ENCODE peak calls at places on chromosomes 4 and X, in nine cellular contexts. L is brain microvascular endothelial cell, I is sigmoid colon, E is MCF 10A, W is RWPE1, N is bronchial epithelial cell, M is fibroblast of the aortic adventitia, T is HepG2, Q is ascending aorta. H is an unnamed sample.

GRCh38 chr4:25564836-25565235 is 90.8 kb upstream of the SLC34A2 start:
- DNase-seq in I (no peak), Q (no peak), W (no peak), L (no peak), E (no peak), M (no peak), T (no peak), N (no peak), H (no peak)

GRCh38 chr4:163991268-163991667 is 496.8 kb downstream of the TMA16 start:
- DNase-seq in L (no peak), T (no peak), Q (no peak), E (peak), W (no peak), N (peak), M (no peak), I (no peak), H (no peak)

GRCh38 chrX:74779175-74779574 is 146.1 kb downstream of the NEXMIF start:
- DNase-seq in T (no peak), Q (no peak), E (peak), L (no peak), M (no peak), N (no peak), I (no peak), W (no peak), H (no peak)

GRCh38 chr4:143185253-143186107 is 763 bp downstream of the USP38 start:
- DNase-seq in I (peak), Q (no peak), T (peak), E (peak), M (peak), W (peak), L (no peak), N (peak), H (peak)

GRCh38 chr4:37243722-37244582 is 591 bp upstream of the NWD2 start:
- DNase-seq in N (no peak), W (no peak), E (no peak), T (peak), I (no peak), Q (no peak), L (no peak), M (no peak), H (peak)

GRCh38 chr4:144355809-144356757 is 215.6 kb upstream of the GYPA start:
- DNase-seq in M (peak), T (peak), E (peak), Q (no peak), W (peak), I (no peak), L (peak), N (peak), H (peak)

GRCh38 chr4:1323635-1324442 is 23.2 kb upstream of the UVSSA start:
- DNase-seq in T (no peak), M (peak), L (peak), N (peak), I (no peak), Q (peak), E (peak), W (peak), H (peak)

GRCh38 chr4:23855912-23856605 is 33.8 kb downstream of the PPARGC1A start:
- DNase-seq in I (no peak), M (no peak), W (no peak), L (peak), T (peak), N (peak), Q (no peak), E (peak), H (peak)

GRCh38 chr4:110042540-110043517 is 130.1 kb downstream of the EGF start:
- DNase-seq in I (no peak), L (no peak), E (no peak), Q (no peak), M (no peak), W (no peak), N (no peak), T (no peak), H (no peak)

GRCh38 chr4:997375-998071 is 4.3 kb upstream of the SLC26A1 start:
- DNase-seq in M (no peak), I (no peak), Q (no peak), T (no peak), L (no peak), E (no peak), N (no peak), W (no peak), H (peak)

GRCh38 chr4:75327804-75328512 is 186.2 kb downstream of the RCHY1 start:
- DNase-seq in E (peak), N (no peak), Q (peak), T (no peak), I (no peak), M (no peak), W (no peak), L (no peak), H (no peak)

GRCh38 chr4:48777739-48778138 is 2.3 kb downstream of the FRYL start:
- DNase-seq in L (no peak), M (peak), E (no peak), W (no peak), T (no peak), Q (no peak), I (no peak), N (no peak), H (no peak)

GRCh38 chr4:84894621-84895020 is 71.9 kb downstream of the WDFY3 start:
- DNase-seq in Q (no peak), W (no peak), N (no peak), L (no peak), E (no peak), M (no peak), T (no peak), I (no peak), H (no peak)

GRCh38 chr4:74537459-74537858 is 92.5 kb downstream of the AREG start:
- DNase-seq in E (no peak), I (no peak), T (no peak), N (peak), L (no peak), W (no peak), Q (no peak), M (peak), H (no peak)

GRCh38 chrX:54423161-54423888 is 16.9 kb upstream of the TSR2 start:
- DNase-seq in W (no peak), L (peak), I (no peak), T (peak), N (no peak), Q (no peak), M (no peak), E (no peak), H (no peak)

GRCh38 chrX:3271485-3272186 is 74.8 kb downstream of the MXRA5 start:
- DNase-seq in I (no peak), W (peak), T (no peak), Q (no peak), M (peak), E (peak), N (peak), L (peak), H (peak)

GRCh38 chr4:26263165-26263564 is 57.6 kb upstream of the RBPJ start:
- DNase-seq in T (no peak), Q (no peak), N (peak), M (no peak), I (no peak), W (peak), E (peak), L (no peak), H (no peak)

GRCh38 chr4:152278505-152279301 is 257.2 kb downstream of the FBXW7 start:
- DNase-seq in I (no peak), T (no peak), M (no peak), W (no peak), Q (no peak), E (no peak), N (peak), L (no peak), H (no peak)

GRCh38 chr4:186666252-186666651 is 57.4 kb downstream of the FAT1 start:
- DNase-seq in M (no peak), T (no peak), W (no peak), E (peak), I (no peak), Q (no peak), L (no peak), N (no peak), H (no peak)

GRCh38 chr4:13615162-13615561 is 12.4 kb downstream of the BOD1L1 start:
- DNase-seq in T (no peak), M (no peak), I (no peak), Q (no peak), L (no peak), W (no peak), N (no peak), E (no peak), H (no peak)

GRCh38 chrX:39258331-39258730 is 457.1 kb downstream of the MID1IP1 start:
- DNase-seq in Q (no peak), N (no peak), E (no peak), W (no peak), I (no peak), T (no peak), M (no peak), L (peak), H (no peak)

GRCh38 chr4:129526812-129527211 is 430.9 kb downstream of the C4orf33 start:
- DNase-seq in N (peak), L (no peak), T (peak), I (no peak), E (peak), W (no peak), Q (no peak), M (peak), H (no peak)

GRCh38 chr4:112213850-112214249 is 17.7 kb upstream of the AP1AR start:
- DNase-seq in M (peak), Q (no peak), L (peak), E (peak), T (no peak), N (peak), I (no peak), W (peak), H (peak)

GRCh38 chrX:138745215-138745614 is 33.7 kb upstream of the FGF13 start:
- DNase-seq in N (peak), T (peak), E (peak), Q (no peak), I (no peak), M (peak), L (peak), W (peak), H (peak)

GRCh38 chr4:179285696-179286095 is 1843.5 kb upstream of the AGA start:
- DNase-seq in Q (no peak), T (peak), I (no peak), M (no peak), L (no peak), W (no peak), E (no peak), N (no peak), H (no peak)

GRCh38 chrX:23786268-23786815 is 3.4 kb downstream of the SAT1 start:
- DNase-seq in I (no peak), E (no peak), L (peak), N (peak), T (no peak), W (no peak), Q (no peak), M (peak), H (no peak)

GRCh38 chr4:17797808-17798207 is 12.7 kb downstream of the DCAF16 start:
- DNase-seq in I (no peak), M (no peak), Q (no peak), N (no peak), W (no peak), L (no peak), T (no peak), E (no peak), H (no peak)

GRCh38 chr4:184983660-184984356 is 34.5 kb upstream of the HELT start:
- DNase-seq in T (peak), E (peak), M (peak), Q (no peak), I (no peak), N (peak), W (peak), L (peak), H (peak)

GRCh38 chr4:120839974-120840751 is 82.4 kb downstream of the PRDM5 start:
- DNase-seq in T (no peak), W (no peak), E (no peak), N (no peak), I (peak), M (no peak), Q (no peak), L (no peak), H (no peak)

GRCh38 chr4:112361181-112361791 is 64.1 kb downstream of the ALPK1 start:
- DNase-seq in N (peak), I (no peak), T (peak), Q (no peak), E (peak), W (no peak), M (peak), L (peak), H (peak)

GRCh38 chr4:4950891-4951290 is 68.4 kb downstream of the CYTL1 start:
- DNase-seq in M (no peak), E (no peak), Q (no peak), N (no peak), I (no peak), W (no peak), T (no peak), L (no peak), H (no peak)

DNA sequence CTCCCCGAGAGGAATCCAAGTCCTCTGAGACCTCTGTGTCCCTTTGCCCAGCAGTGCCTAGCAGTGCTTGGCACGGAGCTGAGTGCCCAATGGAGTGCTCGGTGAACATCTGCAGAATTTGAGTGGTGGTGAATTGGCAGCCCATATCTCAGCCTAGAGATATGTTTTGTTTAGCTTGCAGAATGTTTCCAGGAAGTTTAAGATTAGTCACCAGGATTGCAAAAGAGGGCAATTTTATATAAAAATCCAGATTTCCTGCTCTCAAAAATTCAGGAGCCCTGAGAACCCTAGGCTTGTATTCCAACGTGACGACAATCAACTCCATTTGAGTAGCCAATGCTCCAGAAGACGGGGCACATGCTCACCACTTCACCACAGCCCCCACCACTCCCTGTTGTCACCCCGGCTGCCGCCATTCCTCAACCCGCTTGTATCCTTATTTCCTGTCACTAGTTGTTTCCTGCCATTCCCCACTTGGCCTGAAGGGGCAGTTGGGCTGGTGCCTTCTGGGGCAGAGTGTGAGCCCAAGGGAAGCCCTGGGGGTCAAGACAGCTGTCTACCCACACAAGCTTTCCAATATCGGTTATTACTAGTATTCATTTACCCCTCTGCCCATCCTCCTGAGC is 116.9 kb downstream of the EFNB1 start:
- DNase-seq in T (no peak), M (peak), N (peak), L (peak), W (peak), Q (peak), I (peak), E (peak), H (peak)
- TF ChIP-seq CTCF in T (no peak), M (peak), N (peak), L (peak), W (peak), Q (no peak), I (no peak), E (peak), H (peak)

GRCh38 chrX:16826207-16826606 is 39.9 kb downstream of the TXLNG start:
- DNase-seq in W (no peak), L (no peak), Q (no peak), T (peak), I (no peak), N (peak), M (peak), E (peak), H (peak)
- TF ChIP-seq CTCF in W (peak), L (peak), Q (peak), T (peak), I (peak), N (peak), M (peak), E (peak), H (peak)

GRCh38 chrX:135396109-135396508 is 25.6 kb upstream of the SMIM10L2A start:
- DNase-seq in E (peak), N (peak), W (peak), M (peak), I (no peak), Q (no peak), L (no peak), T (no peak), H (peak)

GRCh38 chrX:135389717-135390116 is 32.0 kb upstream of the SMIM10L2A start:
- DNase-seq in Q (no peak), I (no peak), W (peak), E (peak), L (no peak), M (peak), T (peak), N (peak), H (peak)

GRCh38 chrX:135391734-135392133 is 30.0 kb upstream of the SMIM10L2A start:
- DNase-seq in T (no peak), I (no peak), N (no peak), L (no peak), Q (no peak), M (no peak), W (no peak), E (no peak), H (no peak)

GRCh38 chrX:135395064-135395463 is 26.7 kb upstream of the SMIM10L2A start:
- DNase-seq in M (no peak), N (no peak), L (no peak), W (no peak), T (no peak), I (no peak), Q (no peak), E (no peak), H (no peak)

DNA sequence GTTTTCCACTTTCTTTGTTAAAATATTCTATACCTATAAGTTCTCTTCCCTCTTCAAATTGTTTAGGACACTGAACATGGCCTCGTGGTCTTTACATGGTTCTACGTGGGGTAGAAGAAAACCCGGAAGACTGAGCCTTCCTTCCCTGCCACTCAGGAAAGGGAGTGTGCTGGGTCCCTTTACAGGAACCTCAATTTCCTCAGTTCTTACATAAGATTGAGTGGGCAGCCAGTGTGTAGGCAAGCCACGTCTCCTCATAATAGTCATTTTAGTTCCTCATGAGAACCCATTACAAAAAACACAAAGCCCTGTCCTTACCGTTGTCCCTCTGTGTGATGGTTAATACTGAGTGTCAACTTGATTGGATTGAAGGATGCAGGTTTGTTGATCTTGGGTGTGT is 28.7 kb upstream of the SMIM10L2A start:
- DNase-seq in I (no peak), Q (no peak), E (no peak), L (no peak), W (no peak), M (no peak), T (no peak), N (no peak), H (no peak)
- TF ChIP-seq CTCF in I (no peak), Q (no peak), E (no peak), L (no peak), W (no peak), M (no peak), T (no peak), N (no peak), H (no peak)

GRCh38 chrX:30573125-30573524 is 4.4 kb downstream of the TASL start:
- DNase-seq in I (no peak), L (no peak), M (no peak), T (no peak), N (no peak), E (no peak), W (no peak), Q (no peak), H (no peak)
- TF ChIP-seq CTCF in I (no peak), L (no peak), M (no peak), T (no peak), N (no peak), E (no peak), W (no peak), Q (no peak), H (no peak)

DNA sequence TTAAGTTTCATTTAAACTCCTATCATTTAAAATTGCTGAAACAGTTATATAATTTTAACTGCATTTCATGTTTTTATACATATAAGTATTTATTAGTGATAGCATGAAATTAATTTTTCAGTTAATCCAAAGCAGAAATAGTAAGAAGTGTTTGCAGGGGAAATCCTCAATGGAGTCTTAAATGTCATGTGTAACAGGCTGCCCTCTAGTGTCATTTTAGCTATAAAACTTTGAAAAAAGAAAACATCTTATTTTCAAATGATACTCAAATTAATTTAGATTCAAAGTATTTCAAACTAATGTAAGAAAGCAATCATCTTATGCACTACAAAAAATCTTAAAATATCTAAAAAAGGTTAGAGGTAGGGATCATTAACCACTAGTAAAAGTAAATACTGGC is 27.1 kb downstream of the TAPT1 start:
- DNase-seq in T (peak), E (peak), W (no peak), I (no peak), Q (no peak), L (no peak), N (peak), M (peak), H (no peak)
- TF ChIP-seq CTCF in T (peak), E (peak), W (peak), I (no peak), Q (no peak), L (peak), N (no peak), M (peak), H (peak)

DNA sequence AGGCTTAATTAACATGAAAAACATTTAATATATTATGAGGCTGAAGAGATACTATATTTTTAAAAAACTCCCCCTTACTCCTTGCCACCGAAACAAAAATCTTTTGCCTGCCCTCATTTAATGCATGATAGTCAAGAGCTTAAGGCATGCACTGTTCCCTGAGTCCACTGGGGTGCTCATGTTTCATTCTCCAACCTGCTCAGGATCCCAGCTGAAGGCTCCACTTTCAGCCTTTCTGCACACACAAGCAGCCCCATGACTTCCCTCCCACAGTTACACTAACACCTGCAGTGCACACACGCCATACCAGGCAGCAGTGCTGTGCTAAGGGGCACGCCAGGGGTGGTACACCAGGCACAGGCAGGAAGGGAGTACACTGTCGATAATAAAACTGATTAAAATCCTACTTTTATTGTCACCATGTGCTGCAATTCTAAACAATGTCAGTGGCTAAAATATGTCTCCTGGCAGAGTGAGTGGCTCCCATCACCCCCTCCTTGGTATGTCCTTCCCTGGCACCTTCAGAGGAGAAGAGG is 385.2 kb downstream of the BMPR1B start:
- DNase-seq in E (no peak), L (no peak), N (no peak), T (no peak), I (no peak), W (no peak), Q (no peak), M (no peak), H (no peak)
- TF ChIP-seq CTCF in E (no peak), L (no peak), N (no peak), T (no peak), I (no peak), W (no peak), Q (no peak), M (no peak), H (no peak)

H was measured in foreskin fibroblast.